ENCODE peak calls at places on chromosomes 4 and X, in four cellular contexts. One of them, this sample, is unnamed.
A peak's percentile ranks its signal among the peaks of the same experiment; 100 is the strongest.

GRCh38 chr4:8370835-8371234 is 69.7 kb downstream of the ACOX3 start:
- DNase-seq in GM20000: no peak
- DNase-seq in natural killer cell: no peak
- DNase-seq in A549: no peak
- DNase-seq in this sample: no peak

GRCh38 chr4:5746829-5747745 is 36.1 kb downstream of the EVC start:
- DNase-seq in GM20000: no peak
- DNase-seq in natural killer cell: no peak
- DNase-seq in A549: no peak
- DNase-seq in this sample: no peak

GRCh38 chr4:48268956-48269860 is at the start of gene TEC:
- DNase-seq in GM20000: peak; percentile 50
- DNase-seq in natural killer cell: no peak
- DNase-seq in A549: peak; percentile 60
- DNase-seq in this sample: peak; percentile 49

GRCh38 chr4:122625156-122625555 is 4.3 kb upstream of the IL21 start:
- DNase-seq in GM20000: no peak
- DNase-seq in natural killer cell: no peak
- DNase-seq in A549: no peak
- DNase-seq in this sample: no peak

GRCh38 chr4:132504438-132504837 is 644.7 kb upstream of the PCDH10 start:
- DNase-seq in GM20000: no peak
- DNase-seq in natural killer cell: no peak
- DNase-seq in A549: no peak
- DNase-seq in this sample: no peak

GRCh38 chr4:23991444-23991843 is 101.6 kb upstream of the PPARGC1A start:
- DNase-seq in GM20000: no peak
- DNase-seq in natural killer cell: no peak
- DNase-seq in A549: no peak
- DNase-seq in this sample: no peak

GRCh38 chrX:78555401-78555980 is 103.6 kb downstream of the RTL3 start:
- DNase-seq in GM20000: peak; percentile 2
- DNase-seq in natural killer cell: no peak
- DNase-seq in A549: no peak
- DNase-seq in this sample: no peak

GRCh38 chr4:40234519-40235039 is 37.7 kb downstream of the RHOH start:
- DNase-seq in GM20000: no peak
- DNase-seq in natural killer cell: no peak
- DNase-seq in A549: no peak
- DNase-seq in this sample: no peak

GRCh38 chr4:168887809-168888208 is 122.2 kb downstream of the CBR4 start:
- DNase-seq in GM20000: no peak
- DNase-seq in natural killer cell: no peak
- DNase-seq in A549: no peak
- DNase-seq in this sample: no peak

GRCh38 chr4:55118397-55118796 is 7.0 kb downstream of the KDR start:
- DNase-seq in GM20000: no peak
- DNase-seq in natural killer cell: no peak
- DNase-seq in A549: no peak
- DNase-seq in this sample: no peak

GRCh38 chr4:2058264-2059033 is 678 bp upstream of the NAT8L start:
- DNase-seq in GM20000: no peak
- DNase-seq in natural killer cell: no peak
- DNase-seq in A549: no peak
- DNase-seq in this sample: peak; percentile 64

GRCh38 chr4:153079824-153080486 is 124.3 kb upstream of the TRIM2 start:
- DNase-seq in GM20000: no peak
- DNase-seq in natural killer cell: no peak
- DNase-seq in A549: no peak
- DNase-seq in this sample: no peak

GRCh38 chr4:26751838-26752237 is 108.8 kb upstream of the STIM2 start:
- DNase-seq in GM20000: peak; percentile 9
- DNase-seq in natural killer cell: no peak
- DNase-seq in A549: no peak
- DNase-seq in this sample: no peak

GRCh38 chr4:140621161-140621560 is 52.4 kb upstream of the UCP1 start:
- DNase-seq in GM20000: no peak
- DNase-seq in natural killer cell: no peak
- DNase-seq in A549: no peak
- DNase-seq in this sample: no peak

GRCh38 chr4:792729-793108 is 33.2 kb downstream of the CPLX1 start:
- DNase-seq in GM20000: no peak
- DNase-seq in natural killer cell: no peak
- DNase-seq in A549: no peak
- DNase-seq in this sample: no peak
- TF ChIP-seq CTCF in GM20000: no peak
- TF ChIP-seq CTCF in natural killer cell: no peak
- TF ChIP-seq CTCF in A549: no peak
- TF ChIP-seq CTCF in this sample: no peak

GRCh38 chrX:311156-312129 is 7.2 kb downstream of the GTPBP6 start:
- DNase-seq in GM20000: no peak
- DNase-seq in natural killer cell: no peak
- DNase-seq in A549: no peak
- DNase-seq in this sample: no peak

GRCh38 chrX:308821-309520 is 9.6 kb downstream of the GTPBP6 start:
- DNase-seq in GM20000: no peak
- DNase-seq in natural killer cell: no peak
- DNase-seq in A549: no peak
- DNase-seq in this sample: no peak

GRCh38 chrX:310621-311155 is 7.9 kb downstream of the GTPBP6 start:
- DNase-seq in GM20000: no peak
- DNase-seq in natural killer cell: no peak
- DNase-seq in A549: no peak
- DNase-seq in this sample: no peak

GRCh38 chrX:302975-303374 is 15.6 kb downstream of the GTPBP6 start:
- DNase-seq in GM20000: no peak
- DNase-seq in natural killer cell: no peak
- DNase-seq in A549: no peak
- DNase-seq in this sample: no peak

DNA sequence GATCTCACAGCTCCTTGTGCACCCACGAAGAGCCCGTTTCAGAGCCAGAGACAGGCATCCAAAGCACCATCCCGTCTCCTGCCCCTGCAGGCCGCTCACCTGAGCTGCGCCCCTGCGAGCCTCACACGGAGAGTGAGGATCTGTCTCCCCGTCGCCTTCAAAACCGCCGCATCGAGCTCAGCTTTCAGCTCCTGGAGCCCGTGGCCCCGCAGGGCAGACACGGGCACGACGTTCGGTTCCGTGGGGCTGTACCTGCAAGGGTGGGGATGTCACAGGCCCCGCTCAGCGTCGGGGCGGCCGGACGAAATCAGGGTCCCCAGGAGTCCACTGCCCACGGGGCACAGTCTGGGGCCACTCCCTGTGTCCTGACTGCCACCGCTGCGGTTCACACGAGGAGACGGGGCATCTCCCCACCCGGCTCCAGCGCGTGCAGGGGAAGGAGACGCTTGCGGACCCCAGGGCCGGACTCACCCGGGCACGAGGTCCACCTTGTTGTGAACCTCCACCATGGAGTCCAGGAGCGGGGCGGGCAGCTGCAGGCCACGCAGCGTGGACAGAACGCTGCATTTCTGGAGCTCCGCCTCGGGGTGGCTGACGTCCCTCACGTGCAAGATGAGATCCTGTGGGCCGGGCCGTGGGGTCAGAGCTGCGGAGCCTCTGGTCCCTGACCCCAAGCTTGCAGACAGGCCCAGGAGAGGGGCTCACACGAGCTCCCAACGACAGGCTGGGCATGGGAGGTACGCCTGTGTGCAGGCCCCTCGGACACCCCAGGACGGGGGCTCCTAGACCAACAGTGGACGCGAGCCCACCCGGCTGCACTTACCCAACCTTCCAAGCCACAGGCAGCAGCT is 11.1 kb downstream of the GTPBP6 start:
- DNase-seq in GM20000: no peak
- DNase-seq in natural killer cell: no peak
- DNase-seq in A549: no peak
- DNase-seq in this sample: no peak
- TF ChIP-seq CTCF in GM20000: no peak
- TF ChIP-seq CTCF in natural killer cell: no peak
- TF ChIP-seq CTCF in A549: no peak
- TF ChIP-seq CTCF in this sample: peak; percentile 27

DNA sequence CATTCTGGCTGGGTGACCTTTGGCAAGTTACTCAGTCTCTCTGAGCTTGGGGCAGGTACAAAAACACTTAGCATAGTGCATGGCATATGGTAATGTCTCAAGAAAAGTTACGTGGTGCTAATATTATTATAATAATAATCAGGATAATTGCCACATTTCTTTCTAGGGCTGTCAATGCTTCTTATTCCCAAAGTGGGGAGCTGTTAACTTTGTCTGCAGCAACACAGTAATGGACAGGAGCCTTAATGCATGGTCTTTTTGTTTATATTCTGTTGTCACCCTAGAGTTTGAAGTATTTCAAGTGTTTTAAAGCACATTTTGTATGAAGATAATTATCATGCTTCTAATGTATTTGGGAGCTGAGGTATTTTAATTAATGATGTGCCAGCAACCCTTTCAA is 121.8 kb downstream of the FHIP1A start:
- DNase-seq in GM20000: no peak
- DNase-seq in natural killer cell: no peak
- DNase-seq in A549: peak; percentile 4
- DNase-seq in this sample: no peak
- TF ChIP-seq CTCF in GM20000: no peak
- TF ChIP-seq CTCF in natural killer cell: no peak
- TF ChIP-seq CTCF in A549: peak; percentile 32
- TF ChIP-seq CTCF in this sample: no peak

GRCh38 chr4:82561745-82562552 is at the start of gene TMEM150C:
- DNase-seq in GM20000: peak; percentile 34
- DNase-seq in natural killer cell: no peak
- DNase-seq in A549: peak; percentile 48
- DNase-seq in this sample: peak; percentile 62
- TF ChIP-seq CTCF in GM20000: no peak
- TF ChIP-seq CTCF in natural killer cell: no peak
- TF ChIP-seq CTCF in A549: no peak
- TF ChIP-seq CTCF in this sample: peak; percentile 46

GRCh38 chr4:184090571-184090970 is 127.1 kb downstream of the ENPP6 start:
- DNase-seq in GM20000: no peak
- DNase-seq in natural killer cell: no peak
- DNase-seq in A549: no peak
- DNase-seq in this sample: no peak
- TF ChIP-seq CTCF in GM20000: no peak
- TF ChIP-seq CTCF in natural killer cell: no peak
- TF ChIP-seq CTCF in A549: no peak
- TF ChIP-seq CTCF in this sample: no peak

GRCh38 chrX:149493567-149494562 is 11.2 kb downstream of the IDS start:
- DNase-seq in GM20000: no peak
- DNase-seq in natural killer cell: no peak
- DNase-seq in A549: peak; percentile 23
- DNase-seq in this sample: no peak
- TF ChIP-seq CTCF in GM20000: no peak
- TF ChIP-seq CTCF in natural killer cell: no peak
- TF ChIP-seq CTCF in A549: no peak
- TF ChIP-seq CTCF in this sample: no peak

This sample was measured in progenitor cell of endocrine pancreas.